ENCODE peak calls at places on chromosomes 16 and 17, in four cellular contexts. P is upper lobe of left lung, Q is transverse colon, G is esophagus muscularis mucosa. C is an unnamed sample.

GRCh38 chr16:14513389-14514107 is 116.5 kb downstream of the PARN start:
- DNase-seq in Q (no peak), P (no peak), G (peak), C (no peak)

GRCh38 chr16:3578121-3578520 is 918 bp upstream of the NLRC3 start:
- DNase-seq in G (no peak), Q (peak), P (no peak), C (peak)

GRCh38 chr16:83744521-83744981 is 63.2 kb upstream of the HSBP1 start:
- DNase-seq in P (peak), G (no peak), Q (peak), C (peak)

GRCh38 chr17:39615434-39615833 is 7.7 kb upstream of the NEUROD2 start:
- DNase-seq in Q (no peak), G (no peak), P (no peak), C (no peak)

GRCh38 chr16:76268824-76269223 is 8.4 kb upstream of the CNTNAP4 start:
- DNase-seq in G (no peak), P (no peak), Q (no peak), C (no peak)

GRCh38 chr16:48194828-48195566 is 39.2 kb upstream of the ABCC12 start:
- DNase-seq in P (no peak), Q (no peak), G (no peak), C (no peak)

GRCh38 chr16:8866118-8866883 is 2.5 kb downstream of the CARHSP1 start:
- DNase-seq in P (peak), Q (peak), G (no peak), C (no peak)

GRCh38 chr17:38628441-38628840 is 22.7 kb upstream of the SRCIN1 start:
- DNase-seq in Q (no peak), P (no peak), G (no peak), C (peak)

GRCh38 chr17:31105991-31106390 is 11.2 kb downstream of the NF1 start:
- DNase-seq in P (no peak), Q (no peak), G (no peak), C (no peak)

GRCh38 chr16:31699601-31700000 is 171.9 kb downstream of the AHSP start:
- DNase-seq in G (no peak), Q (no peak), P (no peak), C (no peak)

GRCh38 chr16:80466024-80466986 is 74.5 kb upstream of the DYNLRB2 start:
- DNase-seq in Q (peak), G (no peak), P (peak), C (peak)

GRCh38 chr16:87860553-87861299 is 8.6 kb downstream of the SLC7A5 start:
- DNase-seq in G (no peak), Q (no peak), P (peak), C (peak)

GRCh38 chr17:35104844-35105450 is 14.7 kb downstream of the RAD51D start:
- DNase-seq in P (no peak), Q (no peak), G (no peak), C (no peak)

GRCh38 chr16:55021595-55022475 is 91.2 kb downstream of the IRX5 start:
- DNase-seq in P (no peak), G (no peak), Q (peak), C (no peak)

GRCh38 chr16:56425439-56425832 is at the start of gene AMFR:
- DNase-seq in G (no peak), Q (peak), P (peak), C (peak)

GRCh38 chr17:4488989-4489595 is 9.6 kb upstream of the SPNS2 start:
- DNase-seq in Q (no peak), G (no peak), P (no peak), C (no peak)

GRCh38 chr16:4653981-4654380 is 29.4 kb downstream of the MGRN1 start:
- DNase-seq in G (no peak), P (no peak), Q (peak), C (no peak)

GRCh38 chr17:79835953-79836951 is 3.0 kb downstream of the CBX4 start:
- DNase-seq in P (peak), G (no peak), Q (peak), C (peak)

GRCh38 chr16:67024384-67024896 is 4.5 kb upstream of the CBFB start:
- DNase-seq in Q (peak), G (no peak), P (no peak), C (peak)

GRCh38 chr17:8954339-8954738 is 11.2 kb downstream of the PIK3R5 start:
- DNase-seq in P (peak), G (peak), Q (peak), C (peak)
- TF ChIP-seq POLR2AphosphoS5 in P (peak), G (peak), Q (no peak), C (peak)

DNA sequence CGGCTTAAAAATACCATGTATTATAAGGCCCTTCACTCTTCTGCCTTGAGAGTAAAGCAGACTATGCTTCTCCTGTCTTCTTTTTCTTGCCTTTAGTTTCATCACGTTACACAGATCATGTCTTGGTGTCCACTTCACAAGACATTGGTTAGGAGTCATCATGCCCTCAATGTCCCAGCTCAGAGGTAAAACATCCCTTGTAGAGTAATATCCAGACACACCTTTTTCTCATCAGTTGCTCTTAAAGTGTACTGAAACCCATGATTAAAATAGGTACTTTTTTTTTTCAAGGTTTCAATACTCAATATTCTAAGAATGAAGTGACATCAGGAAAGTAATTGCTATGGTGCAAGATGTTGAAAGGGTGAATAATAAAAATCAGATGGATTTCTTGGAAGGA is 267.8 kb downstream of the PMP22 start:
- DNase-seq in G (no peak), Q (no peak), P (no peak), C (no peak)
- H3K27ac ChIP-seq in G (no peak), Q (no peak), P (no peak), C (no peak)

GRCh38 chr17:40664582-40665333 is at the start of gene KRT222:
- DNase-seq in G (no peak), P (no peak), Q (no peak), C (no peak)
- TF ChIP-seq POLR2AphosphoS5 in G (no peak), P (no peak), Q (no peak), C (peak)

GRCh38 chr17:7841622-7842379 is 7.8 kb downstream of the KDM6B start:
- DNase-seq in G (peak), P (peak), Q (peak), C (peak)

GRCh38 chr17:7839890-7840260 is 5.9 kb downstream of the KDM6B start:
- DNase-seq in Q (no peak), P (no peak), G (no peak), C (no peak)

GRCh38 chr17:7840441-7840840 is 6.4 kb downstream of the KDM6B start:
- DNase-seq in Q (no peak), G (no peak), P (no peak), C (no peak)

GRCh38 chr17:7841309-7841621 is 7.2 kb downstream of the KDM6B start:
- DNase-seq in Q (no peak), G (no peak), P (no peak), C (no peak)

GRCh38 chr17:7840875-7841274 is 6.9 kb downstream of the KDM6B start:
- DNase-seq in P (no peak), Q (no peak), G (no peak), C (no peak)
- H3K27ac ChIP-seq in P (peak), Q (peak), G (peak), C (peak)

DNA sequence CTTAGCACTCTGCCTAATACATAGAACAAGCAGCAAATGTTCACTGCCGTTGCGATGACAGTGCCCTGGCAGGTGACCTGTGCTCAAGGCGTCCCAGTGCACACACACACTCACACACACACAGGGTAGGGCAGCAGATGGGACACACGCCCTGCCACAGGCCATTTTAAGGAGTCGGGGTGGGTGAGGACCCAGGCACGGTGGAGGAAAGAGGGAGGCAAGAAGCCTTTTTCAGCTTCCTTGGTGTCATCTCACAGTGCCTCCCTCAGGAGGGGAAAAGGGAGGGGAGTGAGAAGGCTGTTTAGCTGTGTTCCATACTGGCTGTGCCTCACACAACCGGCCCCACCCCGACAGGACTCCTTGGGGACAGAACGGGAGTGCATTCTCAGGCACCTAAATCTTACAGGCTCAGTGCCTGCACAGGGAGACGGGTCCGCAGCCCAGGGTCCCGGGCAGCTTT is 1.5 kb downstream of the PITPNM3 start:
- DNase-seq in Q (peak), P (no peak), G (no peak), C (no peak)
- TF ChIP-seq POLR2AphosphoS5 in Q (peak), P (no peak), G (peak), C (no peak)

GRCh38 chr17:76751416-76751993 is 13.6 kb downstream of the MFSD11 start:
- DNase-seq in G (no peak), Q (no peak), P (no peak), C (no peak)

GRCh38 chr17:76744747-76745146 is 6.8 kb downstream of the MFSD11 start:
- DNase-seq in G (no peak), Q (no peak), P (no peak), C (no peak)

GRCh38 chr17:76752006-76752405 is 14.1 kb downstream of the MFSD11 start:
- DNase-seq in G (no peak), P (no peak), Q (no peak), C (no peak)

GRCh38 chr17:76747716-76748360 is 9.9 kb downstream of the MFSD11 start:
- DNase-seq in P (no peak), G (no peak), Q (no peak), C (no peak)

DNA sequence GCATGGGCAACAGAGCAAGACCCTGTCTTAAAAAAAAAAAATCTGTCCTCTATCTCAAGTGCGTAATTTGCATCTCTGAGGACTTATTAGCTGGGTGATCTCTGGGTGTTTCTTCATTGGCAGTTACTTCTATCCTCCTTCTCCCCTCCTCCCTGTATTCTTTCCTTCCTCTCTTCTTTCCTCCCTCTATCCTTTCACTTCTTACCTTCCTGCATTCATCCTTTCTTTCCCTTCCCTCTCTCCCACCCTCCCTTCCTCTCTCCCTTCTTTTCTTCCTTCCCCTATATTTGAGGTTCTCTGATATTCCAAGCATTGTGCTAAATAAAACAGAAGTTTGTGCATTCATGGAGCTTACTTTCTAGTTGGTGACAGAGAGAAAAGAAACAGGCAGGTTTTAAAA is 10.7 kb downstream of the MFSD11 start:
- DNase-seq in P (no peak), G (no peak), Q (no peak), C (no peak)
- H3K27ac ChIP-seq in P (peak), G (no peak), Q (no peak), C (peak)

DNA sequence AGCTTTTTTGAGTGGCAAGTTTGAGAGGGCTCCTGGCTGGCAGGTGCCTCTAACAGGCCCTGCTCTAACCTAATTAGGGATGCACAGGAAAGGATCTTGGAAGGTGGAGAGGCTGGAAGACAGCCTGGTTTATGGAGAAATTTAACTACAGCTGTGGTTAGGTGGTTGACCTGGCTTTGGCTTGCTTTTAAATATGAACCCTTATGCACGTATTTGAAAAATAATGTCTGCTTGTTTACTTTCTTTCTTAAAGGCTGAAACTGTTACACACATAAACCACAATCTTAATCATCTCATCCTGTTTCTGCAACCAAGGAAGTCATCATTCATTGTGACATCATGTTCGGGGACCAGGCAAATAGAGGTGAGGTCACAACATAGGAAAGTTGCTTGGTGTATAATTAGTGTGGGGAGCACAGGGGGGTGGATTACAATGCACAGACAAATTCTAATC is 23.1 kb upstream of the DHRS13 start:
- DNase-seq in G (no peak), P (no peak), Q (no peak), C (no peak)
- TF ChIP-seq POLR2AphosphoS5 in G (no peak), P (no peak), Q (no peak), C (no peak)

DNA sequence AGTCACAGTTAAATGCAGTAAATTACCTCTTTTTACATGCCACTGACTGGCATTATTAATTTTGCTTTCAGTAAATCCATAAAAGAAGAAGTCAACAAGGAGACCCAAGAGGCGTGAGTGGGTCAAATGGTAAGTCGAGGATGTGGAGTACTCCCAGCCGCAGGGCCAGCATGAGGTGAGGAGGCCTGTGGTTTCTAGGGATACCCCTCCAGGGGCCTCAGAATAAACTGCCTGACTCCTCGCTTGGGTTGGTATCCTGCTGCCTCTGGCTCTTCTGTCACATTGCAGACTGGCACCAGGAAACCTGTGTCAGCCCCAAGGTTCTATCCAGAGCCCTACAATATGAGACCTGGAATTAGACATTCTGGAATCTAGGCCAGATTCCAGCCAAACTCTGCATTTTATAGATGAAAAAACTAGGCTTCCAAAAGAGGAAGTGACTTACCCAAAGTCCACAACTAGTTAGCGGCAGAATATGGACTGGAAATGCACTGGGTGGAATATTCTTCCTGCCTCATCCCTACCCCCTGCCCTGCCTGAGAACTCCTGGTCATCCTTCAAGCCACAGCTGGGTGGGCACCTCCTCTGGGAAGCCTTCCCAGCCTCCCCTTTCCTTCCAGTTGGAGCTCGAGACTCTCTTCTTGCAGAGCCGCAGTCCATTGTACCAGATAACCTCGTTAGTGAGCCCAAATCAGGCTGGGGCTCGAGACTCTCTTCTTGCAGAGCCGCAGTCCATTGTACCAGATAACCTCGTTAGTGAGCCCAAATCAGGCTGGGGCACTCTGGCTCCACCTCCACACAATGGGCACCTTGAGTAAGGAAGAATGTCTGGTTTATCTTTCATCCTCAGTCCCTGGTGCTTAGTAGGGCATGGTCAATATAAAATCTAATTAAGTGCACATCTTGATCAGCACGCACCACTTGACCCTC is 22.6 kb downstream of the C17orf67 start:
- DNase-seq in G (no peak), P (no peak), Q (no peak), C (peak)
- H3K27ac ChIP-seq in G (no peak), P (no peak), Q (no peak), C (no peak)

DNA sequence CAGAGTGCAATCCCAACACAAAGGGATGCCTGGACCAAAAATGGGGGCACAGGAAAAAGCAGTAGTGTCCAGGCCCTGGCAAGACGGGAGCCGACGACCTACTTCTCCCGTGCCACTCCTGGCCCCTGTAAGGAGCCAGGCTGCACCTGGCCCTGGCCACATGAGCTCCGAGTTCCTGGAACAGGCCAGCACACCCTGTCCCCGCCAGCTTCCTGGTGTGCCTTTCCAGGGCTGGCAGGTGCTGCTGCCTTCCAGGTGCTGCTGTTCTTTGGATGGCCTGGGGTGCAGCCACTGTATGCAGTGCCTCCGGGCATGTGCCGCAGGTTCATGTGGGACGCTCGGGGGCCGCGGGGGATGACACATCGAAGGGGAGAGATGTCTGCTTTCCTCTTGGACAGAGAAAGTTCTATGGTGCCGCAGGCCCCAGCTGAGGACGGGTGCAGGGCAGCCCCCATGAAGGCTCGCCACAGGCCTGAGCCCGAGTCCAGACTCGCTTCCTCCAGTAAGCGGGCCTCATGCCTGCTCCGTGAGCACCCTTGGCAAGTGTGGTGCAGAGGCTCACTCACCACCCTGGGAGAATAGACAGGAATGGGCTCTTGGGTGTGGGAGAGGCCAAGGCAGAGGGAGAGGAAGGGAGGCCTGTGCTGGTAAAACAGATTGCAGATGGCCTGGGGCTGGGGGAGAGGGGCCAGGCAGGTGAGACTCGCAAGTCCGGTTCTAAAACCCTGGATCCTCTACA is 54.7 kb upstream of the FASN start:
- DNase-seq in P (peak), Q (peak), G (no peak), C (peak)
- TF ChIP-seq POLR2AphosphoS5 in P (peak), Q (no peak), G (no peak), C (no peak)

C was measured in spleen.